ENCODE peak calls at places on chromosomes 16 and 17, in nine cellular contexts. N, D, L, W, C, O, B, F and X are unnamed samples.

GRCh38 chr16:70804153-70804728 is 3.3 kb upstream of the VAC14 start:
- DNase-seq in F (peak; percentile 26), B (no peak), N (no peak), W (peak; percentile 93), L (peak; percentile 90), D (peak; percentile 94), C (no peak), O (no peak), X (peak; percentile 86)

GRCh38 chr17:31527606-31528005 is 136.1 kb downstream of the RAB11FIP4 start:
- DNase-seq in N (no peak), O (no peak), W (peak; percentile 55), C (no peak), B (no peak), F (no peak), L (no peak), D (no peak), X (peak; percentile 82)

GRCh38 chr17:61385091-61385868 is 14.4 kb upstream of the TBX2 start:
- DNase-seq in L (no peak), N (no peak), F (no peak), W (no peak), C (no peak), O (peak; percentile 23), D (no peak), B (no peak), X (no peak)

GRCh38 chr16:28845173-28846079 is 722 bp downstream of the TUFM start:
- DNase-seq in W (peak; percentile 12), N (no peak), O (peak; percentile 40), B (peak; percentile 66), D (peak; percentile 62), L (no peak), F (no peak), C (no peak), X (no peak)

GRCh38 chr16:71894229-71894920 is 956 bp upstream of the IST1 start:
- DNase-seq in L (peak; percentile 56), O (peak; percentile 50), D (peak; percentile 78), F (no peak), N (peak; percentile 63), B (peak; percentile 77), W (peak; percentile 76), C (no peak), X (peak; percentile 68)

GRCh38 chr16:85253127-85253941 is 141.1 kb upstream of the CIBAR2 start:
- DNase-seq in C (no peak), B (peak; percentile 18), O (peak; percentile 65), N (peak; percentile 71), W (peak; percentile 29), F (no peak), L (peak; percentile 37), D (peak; percentile 43), X (peak; percentile 26)

GRCh38 chr17:7992924-7993323 is 9.5 kb upstream of the GUCY2D start:
- DNase-seq in C (no peak), F (no peak), N (no peak), O (no peak), W (no peak), D (no peak), L (no peak), B (no peak), X (no peak)

GRCh38 chr16:81574168-81574567 is 129.6 kb downstream of the CMIP start:
- DNase-seq in C (no peak), N (peak; percentile 18), B (no peak), D (no peak), O (no peak), L (no peak), F (no peak), W (no peak), X (no peak)

GRCh38 chr17:15507001-15507400 is 39.6 kb upstream of the CDRT4 start:
- DNase-seq in D (no peak), L (no peak), C (no peak), W (no peak), O (no peak), B (no peak), N (no peak), F (no peak), X (no peak)

GRCh38 chr17:8288336-8289102 is at the start of gene RANGRF:
- DNase-seq in L (peak; percentile 75), W (peak; percentile 75), F (no peak), O (peak; percentile 95), C (peak; percentile 97), N (peak; percentile 94), D (peak; percentile 80), B (peak; percentile 91), X (peak; percentile 80)

GRCh38 chr17:58364270-58364942 is 12.4 kb upstream of the SUPT4H1 start:
- DNase-seq in C (no peak), N (peak; percentile 69), F (no peak), B (no peak), W (no peak), D (peak; percentile 87), L (no peak), O (peak; percentile 44), X (peak; percentile 2)

GRCh38 chr17:18318771-18319450 is 3.8 kb downstream of the SMCR8 start:
- DNase-seq in O (no peak), N (no peak), W (no peak), F (no peak), L (no peak), B (no peak), C (no peak), D (no peak), X (no peak)

GRCh38 chr17:61221597-61222471 is 177.8 kb upstream of the TBX2 start:
- DNase-seq in F (no peak), L (peak; percentile 30), D (no peak), O (no peak), W (peak; percentile 37), N (no peak), C (no peak), B (peak; percentile 9), X (no peak)

GRCh38 chr17:83160443-83161297 is 81.3 kb downstream of the METRNL start:
- DNase-seq in W (no peak), B (no peak), F (no peak), L (no peak), C (peak; percentile 74), D (no peak), N (no peak), O (no peak), X (no peak)

GRCh38 chr16:4386951-4387565 is 15.4 kb downstream of the VASN start:
- DNase-seq in D (no peak), N (no peak), L (peak; percentile 58), O (no peak), F (no peak), B (no peak), C (no peak), W (no peak), X (peak; percentile 69)

GRCh38 chr16:30628628-30629342 is 18.6 kb upstream of the ZNF689 start:
- DNase-seq in W (peak; percentile 68), C (peak; percentile 95), N (peak; percentile 95), O (peak; percentile 83), D (peak; percentile 77), F (no peak), B (peak; percentile 80), L (peak; percentile 66), X (peak; percentile 79)

GRCh38 chr17:35080536-35080935 is 17.0 kb upstream of the RFFL start:
- DNase-seq in D (no peak), O (no peak), B (peak; percentile 67), L (no peak), C (no peak), F (no peak), W (no peak), N (no peak), X (no peak)

GRCh38 chr16:71479420-71479819 is 9.7 kb downstream of the ZNF19 start:
- DNase-seq in B (no peak), F (no peak), N (no peak), O (peak; percentile 32), D (peak; percentile 49), C (no peak), L (no peak), W (peak; percentile 34), X (peak; percentile 33)

GRCh38 chr17:17141860-17142552 is 64.1 kb downstream of the PLD6 start:
- DNase-seq in N (no peak), F (no peak), C (no peak), D (peak; percentile 72), O (peak; percentile 69), B (no peak), L (peak; percentile 52), W (peak; percentile 50), X (peak; percentile 67)

GRCh38 chr17:79626156-79626890 is 15.5 kb upstream of the RBFOX3 start:
- DNase-seq in F (no peak), L (no peak), O (no peak), C (peak; percentile 85), N (no peak), B (no peak), W (no peak), D (no peak), X (no peak)

GRCh38 chr16:1971678-1972489 is at the start of gene TBL3:
- DNase-seq in D (peak; percentile 95), C (peak; percentile 98), F (peak; percentile 39), W (peak; percentile 92), B (peak; percentile 95), L (peak; percentile 93), N (peak; percentile 97), O (peak; percentile 93), X (peak; percentile 92)

GRCh38 chr17:15123593-15124590 is 141.2 kb downstream of the PMP22 start:
- DNase-seq in W (peak; percentile 76), N (no peak), B (no peak), O (no peak), L (peak; percentile 91), F (peak; percentile 37), C (no peak), D (no peak), X (peak; percentile 54)

GRCh38 chr17:74759941-74760340 is 11.5 kb downstream of the NHERF1 start:
- DNase-seq in B (no peak), N (no peak), O (no peak), C (no peak), L (no peak), F (no peak), D (peak; percentile 88), W (no peak), X (no peak)

GRCh38 chr17:56434610-56435009 is 158.9 kb upstream of the NOG start:
- DNase-seq in C (no peak), D (no peak), W (no peak), B (no peak), F (no peak), O (no peak), L (peak; percentile 61), N (no peak), X (no peak)
- TF ChIP-seq CTCF in C (no peak), D (no peak), W (no peak), B (no peak), F (no peak), O (no peak), L (no peak), N (no peak), X (no peak)

GRCh38 chr17:6894206-6894528 is 62.6 kb upstream of the TEKT1 start:
- DNase-seq in N (no peak), D (peak; percentile 68), L (no peak), C (no peak), B (no peak), W (no peak), F (no peak), O (peak; percentile 21), X (peak; percentile 9)
- H3K4me3 ChIP-seq in N (no peak overlapping the region), D (peak overlapping the region; percentile 23), L (no peak overlapping the region), C (no peak overlapping the region), B (no peak overlapping the region), W (no peak overlapping the region), F (no peak overlapping the region), O (no peak overlapping the region), X (no peak overlapping the region)

GRCh38 chr17:4632583-4632923 is 8.9 kb downstream of the ALOX15 start:
- DNase-seq in D (no peak), W (no peak), F (no peak), O (peak; percentile 59), N (no peak), C (no peak), L (no peak), B (no peak), X (no peak)
- TF ChIP-seq CTCF in D (no peak), W (no peak), F (no peak), O (no peak), N (no peak), C (no peak), L (no peak), B (no peak), X (no peak)

GRCh38 chr16:69328854-69329316 is 1.5 kb downstream of the PDF start:
- DNase-seq in L (peak; percentile 50), O (no peak), D (peak; percentile 43), C (no peak), F (no peak), N (peak; percentile 36), W (peak; percentile 62), B (no peak), X (no peak)
- H3K4me3 ChIP-seq in L (peak overlapping the region; percentile 79), O (no peak overlapping the region), D (peak overlapping the region; percentile 73), C (peak overlapping the region; percentile 95), F (peak overlapping the region; percentile 83), N (no peak overlapping the region), W (peak overlapping the region; percentile 78), B (peak overlapping the region; percentile 92), X (peak overlapping the region; percentile 80)